ENCODE peak calls at places on chromosomes 12 and 14, in nine cellular contexts. K is IMR-90; W is CD8-positive, alpha-beta T cell; T is lung; P is HCT116; I is heart left ventricle; V is thyroid gland; N is upper lobe of left lung; J is tibial artery. Q is an unnamed sample.
A peak's percentile ranks its signal among the peaks of the same experiment; 100 is the strongest.

GRCh38 chr14:69812725-69813124 is 15.7 kb upstream of the SLC10A1 start:
- DNase-seq in K (no peak), W (no peak), T (no peak), P (no peak), I (no peak), V (no peak), N (no peak), J (no peak), Q (no peak)

GRCh38 chr12:49974231-49974675 is 1.5 kb downstream of the AQP6 start:
- DNase-seq in K (peak; percentile 64), W (no peak), T (peak; percentile 65), P (no peak), I (peak; percentile 79), V (peak; percentile 67), N (peak; percentile 79), J (peak; percentile 76), Q (peak; percentile 93)

GRCh38 chr14:74575936-74576335 is 36.1 kb downstream of the LTBP2 start:
- DNase-seq in K (no peak), W (no peak), T (no peak), P (no peak), I (peak; percentile 16), V (no peak), N (no peak), J (no peak), Q (peak; percentile 35)

GRCh38 chr12:38386238-38386985 is 69.8 kb downstream of the ALG10B start:
- DNase-seq in K (no peak), W (no peak), T (no peak), P (no peak), I (no peak), V (no peak), N (no peak), J (no peak), Q (no peak)

GRCh38 chr12:130849561-130850417 is 10.7 kb upstream of the STX2 start:
- DNase-seq in K (no peak), W (no peak), T (no peak), P (no peak), I (no peak), V (peak; percentile 63), N (no peak), J (no peak), Q (peak; percentile 2)

GRCh38 chr12:92403210-92404175 is 257.8 kb upstream of the BTG1 start:
- DNase-seq in K (no peak), W (peak; percentile 21), T (no peak), P (no peak), I (no peak), V (no peak), N (no peak), J (no peak), Q (no peak)

GRCh38 chr12:6937481-6938352 is 5.9 kb upstream of the RNU7-1 start:
- DNase-seq in K (peak; percentile 92), W (peak; percentile 84), T (peak; percentile 93), P (peak; percentile 92), I (peak; percentile 95), V (peak; percentile 94), N (peak; percentile 94), J (peak; percentile 96), Q (peak; percentile 97)

GRCh38 chr12:130838951-130839769 is at the start of gene STX2:
- DNase-seq in K (peak; percentile 74), W (peak; percentile 82), T (peak; percentile 84), P (peak; percentile 54), I (peak; percentile 86), V (peak; percentile 88), N (peak; percentile 86), J (peak; percentile 92), Q (peak; percentile 93)

GRCh38 chr12:105233045-105233905 is 2.7 kb downstream of the APPL2 start:
- DNase-seq in K (no peak), W (no peak), T (no peak), P (no peak), I (no peak), V (no peak), N (no peak), J (no peak), Q (no peak)

GRCh38 chr12:132827763-132828703 is 636 bp downstream of the GOLGA3 start:
- DNase-seq in K (peak; percentile 84), W (no peak), T (peak; percentile 42), P (no peak), I (peak; percentile 38), V (peak; percentile 23), N (peak; percentile 36), J (no peak), Q (no peak)

GRCh38 chr12:26231930-26232329 is 36.6 kb downstream of the SSPN start:
- DNase-seq in K (no peak), W (no peak), T (no peak), P (no peak), I (no peak), V (no peak), N (no peak), J (no peak), Q (no peak)

GRCh38 chr14:64478634-64479250 is 13.4 kb downstream of the AKAP5 start:
- DNase-seq in K (peak; percentile 37), W (no peak), T (no peak), P (no peak), I (no peak), V (no peak), N (no peak), J (no peak), Q (no peak)

GRCh38 chr12:28367993-28368392 is 177.7 kb downstream of the CCDC91 start:
- DNase-seq in K (no peak), W (no peak), T (no peak), P (no peak), I (no peak), V (no peak), N (no peak), J (no peak), Q (no peak)

GRCh38 chr12:28369483-28369882 is 179.2 kb downstream of the CCDC91 start:
- DNase-seq in K (no peak), W (no peak), T (no peak), P (no peak), I (no peak), V (no peak), N (no peak), J (no peak), Q (no peak)

DNA sequence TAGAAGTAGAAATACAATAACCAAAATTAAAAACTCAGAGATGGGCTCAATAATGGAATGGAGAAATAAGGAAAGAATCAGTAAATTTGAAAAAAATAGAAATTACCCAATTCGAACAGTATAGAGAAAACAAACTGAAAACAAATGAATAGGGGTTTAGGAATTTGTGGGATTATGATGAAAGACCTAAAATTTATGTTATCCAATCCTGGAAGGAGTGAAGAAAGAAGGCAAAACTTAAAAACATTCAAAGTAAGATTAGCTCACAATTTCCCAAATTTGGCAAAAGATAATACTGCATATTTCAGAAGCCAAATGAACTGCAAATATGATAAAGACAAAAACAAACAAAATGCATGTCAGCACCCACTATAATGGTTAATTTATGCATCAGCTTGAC is 177.1 kb downstream of the CCDC91 start:
- DNase-seq in K (no peak), W (no peak), T (no peak), P (no peak), I (no peak), V (no peak), N (no peak), J (no peak), Q (no peak)
- H3K36me3 ChIP-seq in K (peaks cover 11% of the 10 kb centered on the region), W (peaks cover 9% of the 10 kb centered on the region), T (peaks cover 5% of the 10 kb centered on the region), P (no peaks in the 10 kb centered on the region), I (no peaks in the 10 kb centered on the region), V (no peaks in the 10 kb centered on the region), N (peaks cover 5% of the 10 kb centered on the region), J (peaks cover 33% of the 10 kb centered on the region), Q (peaks cover 7% of the 10 kb centered on the region)

DNA sequence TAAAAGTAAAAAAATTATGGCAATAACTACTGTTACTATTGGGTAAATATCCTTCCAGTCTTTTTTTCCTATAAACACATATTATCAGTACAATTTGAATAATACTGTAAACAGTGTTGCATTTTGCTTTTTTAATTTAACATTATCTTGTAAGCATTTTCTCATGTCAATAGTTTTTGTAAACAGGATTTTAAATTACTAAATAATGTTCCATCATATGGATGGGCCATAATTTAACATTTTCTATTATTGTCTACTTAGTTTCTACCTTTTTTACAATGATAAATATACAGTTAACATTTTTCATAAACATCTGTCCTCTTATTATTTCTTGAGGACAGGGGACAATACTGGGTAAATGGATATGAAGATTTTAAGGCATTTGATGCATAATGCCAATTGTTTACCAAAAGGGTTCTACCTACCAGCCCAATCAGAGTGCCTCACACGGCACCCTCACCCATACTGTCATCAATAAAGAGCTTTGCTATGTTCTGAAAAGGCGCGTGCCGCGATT is 759 bp upstream of the ACVR1B start:
- DNase-seq in K (no peak), W (no peak), T (no peak), P (no peak), I (no peak), V (no peak), N (no peak), J (no peak), Q (no peak)
- H3K4me1 ChIP-seq in K (peaks cover 7% of the 10 kb centered on the region), W (peaks cover 38% of the 10 kb centered on the region), T (no peaks in the 10 kb centered on the region), P (peaks cover 21% of the 10 kb centered on the region), I (peaks cover 11% of the 10 kb centered on the region), V (peaks cover 26% of the 10 kb centered on the region), N (peaks cover 42% of the 10 kb centered on the region), J (peaks cover 31% of the 10 kb centered on the region), Q (peaks cover 28% of the 10 kb centered on the region)

DNA sequence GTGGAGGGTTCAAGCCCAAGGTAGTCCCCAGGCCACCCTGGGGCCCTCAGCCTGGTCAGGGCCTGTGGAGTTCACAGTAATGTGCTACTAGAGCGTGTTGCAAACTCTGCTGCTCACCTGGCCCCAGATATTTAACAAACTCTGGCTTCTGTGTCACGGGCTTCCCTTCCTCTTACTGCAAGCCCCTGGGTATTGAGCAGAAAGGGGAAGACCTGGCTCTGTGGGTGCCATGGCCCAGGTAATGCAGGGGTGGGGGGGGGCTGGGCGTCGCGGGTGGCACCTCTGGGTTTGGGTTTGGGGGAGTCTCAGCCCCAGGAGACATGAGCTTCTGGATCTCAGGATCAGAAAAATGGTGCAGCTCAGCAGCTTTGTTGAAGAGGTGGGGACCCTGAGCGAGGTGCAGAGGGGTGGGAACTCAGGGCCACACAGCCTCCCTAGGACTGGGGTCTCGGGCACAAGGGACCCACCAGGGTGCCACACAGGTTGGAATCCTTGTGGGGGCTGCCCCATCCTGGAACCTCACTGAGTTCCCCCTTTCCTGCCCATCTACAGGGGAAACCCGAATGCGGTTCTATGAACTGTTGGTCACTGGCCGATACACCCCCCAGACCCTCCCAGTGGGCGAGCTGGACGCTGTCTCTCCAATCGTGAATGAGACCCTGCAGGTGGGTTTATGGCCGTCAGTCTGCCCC is 4.0 kb downstream of the SETD1B start:
- DNase-seq in K (no peak), W (no peak), T (no peak), P (no peak), I (no peak), V (no peak), N (no peak), J (no peak), Q (no peak)
- H3K36me3 ChIP-seq in K (peaks cover 39% of the 10 kb centered on the region), W (peaks cover 25% of the 10 kb centered on the region), T (no peaks in the 10 kb centered on the region), P (peaks cover 27% of the 10 kb centered on the region), I (peaks cover 34% of the 10 kb centered on the region), V (peaks cover 32% of the 10 kb centered on the region), N (peaks cover 37% of the 10 kb centered on the region), J (peaks cover 37% of the 10 kb centered on the region), Q (peaks cover 35% of the 10 kb centered on the region)

DNA sequence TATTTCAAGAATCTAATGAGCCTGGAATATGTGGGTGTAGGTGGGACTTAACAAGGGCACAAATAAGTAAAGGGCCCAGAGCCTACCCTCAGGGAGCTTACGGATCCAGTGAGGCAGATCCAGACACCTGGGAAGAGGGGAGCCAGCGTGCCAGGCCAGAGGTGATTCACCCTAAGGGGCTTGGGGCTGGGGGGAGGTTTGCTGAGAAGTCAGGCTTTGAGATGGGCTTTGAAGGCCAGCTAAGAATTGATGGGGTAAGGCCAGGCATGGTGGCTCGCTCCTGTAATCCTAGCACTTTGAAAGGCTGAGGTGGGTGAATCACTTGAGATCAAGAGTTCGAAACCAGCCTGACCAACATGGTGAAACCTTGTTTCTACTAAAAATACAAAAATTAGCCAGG is 695 bp upstream of the MMP19 start:
- DNase-seq in K (no peak), W (no peak), T (no peak), P (no peak), I (no peak), V (no peak), N (no peak), J (peak; percentile 27), Q (no peak)
- H3K4me1 ChIP-seq in K (peaks cover 19% of the 10 kb centered on the region), W (no peaks in the 10 kb centered on the region), T (peaks cover 7% of the 10 kb centered on the region), P (peaks cover 37% of the 10 kb centered on the region), I (no peaks in the 10 kb centered on the region), V (peaks cover 5% of the 10 kb centered on the region), N (peaks cover 10% of the 10 kb centered on the region), J (peaks cover 20% of the 10 kb centered on the region), Q (peaks cover 10% of the 10 kb centered on the region)

GRCh38 chr12:15904378-15904920 is 6.7 kb upstream of the DERA start:
- DNase-seq in K (no peak), W (no peak), T (no peak), P (no peak), I (no peak), V (no peak), N (no peak), J (no peak), Q (no peak)
- H3K36me3 ChIP-seq in K (peaks cover 31% of the 10 kb centered on the region), W (peaks cover 8% of the 10 kb centered on the region), T (peaks cover 25% of the 10 kb centered on the region), P (peaks cover 42% of the 10 kb centered on the region), I (peaks cover 74% of the 10 kb centered on the region), V (peaks cover 26% of the 10 kb centered on the region), N (peaks cover 35% of the 10 kb centered on the region), J (peaks cover 74% of the 10 kb centered on the region), Q (peaks cover 7% of the 10 kb centered on the region)

Q was measured in sigmoid colon.